ENCODE peak calls at places on chromosomes 2 and 18, in ten cellular contexts. C is spleen, L is sigmoid colon, G is esophagus muscularis mucosa, U is vagina, F is K562, P is transverse colon, Z is SK-N-SH, V is stomach, I is breast epithelium. D is an unnamed sample.

GRCh38 chr2:98334439-98335078 is 11.7 kb upstream of the CNGA3 start:
- DNase-seq in P (no peak), C (no peak), G (no peak), I (no peak), U (no peak), Z (peak), L (no peak), V (no peak), F (no peak), D (no peak)

GRCh38 chr2:96146151-96146880 is 1.1 kb upstream of the DUSP2 start:
- DNase-seq in Z (peak), I (peak), V (peak), U (no peak), C (peak), F (peak), L (peak), G (no peak), P (peak), D (no peak)

GRCh38 chr2:238653436-238654109 is 194.3 kb upstream of the TWIST2 start:
- DNase-seq in C (no peak), G (peak), V (no peak), Z (no peak), L (no peak), P (no peak), U (peak), I (no peak), F (no peak), D (no peak)

GRCh38 chr2:95281786-95282185 is 7.5 kb downstream of the PROM2 start:
- DNase-seq in U (no peak), G (no peak), I (no peak), V (no peak), C (no peak), P (no peak), L (no peak), Z (no peak), F (no peak), D (no peak)

GRCh38 chr2:85754313-85755095 is 713 bp downstream of the ATOH8 start:
- DNase-seq in G (no peak), P (peak), F (peak), L (no peak), C (no peak), I (no peak), U (no peak), V (peak), Z (peak), D (no peak)

GRCh38 chr18:72119082-72119481 is 425.1 kb downstream of the CBLN2 start:
- DNase-seq in F (no peak), V (no peak), Z (no peak), P (no peak), G (no peak), U (no peak), L (no peak), C (no peak), I (no peak), D (no peak)

GRCh38 chr2:146305164-146305563 is 1539.7 kb upstream of the ACVR2A start:
- DNase-seq in I (no peak), C (no peak), Z (no peak), U (no peak), P (no peak), G (no peak), L (no peak), F (no peak), V (no peak), D (no peak)

GRCh38 chr2:128408349-128409305 is 90.0 kb upstream of the HS6ST1 start:
- DNase-seq in G (peak), I (no peak), P (no peak), U (peak), F (no peak), Z (peak), L (no peak), C (peak), V (peak), D (peak)

GRCh38 chr2:30235008-30235655 is 3.8 kb downstream of the LBH start:
- DNase-seq in C (peak), U (no peak), V (peak), P (no peak), G (no peak), F (no peak), I (no peak), Z (no peak), L (peak), D (no peak)

GRCh38 chr2:166410828-166411472 is 35.2 kb upstream of the SCN9A start:
- DNase-seq in V (no peak), C (no peak), F (no peak), Z (no peak), U (no peak), G (no peak), P (no peak), I (no peak), L (no peak), D (no peak)

GRCh38 chr18:8952796-8953760 is 149.4 kb upstream of the NDUFV2 start:
- DNase-seq in Z (no peak), U (no peak), L (no peak), P (no peak), C (no peak), I (no peak), G (no peak), V (no peak), F (no peak), D (no peak)

GRCh38 chr18:32346667-32347066 is 124.0 kb downstream of the GAREM1 start:
- DNase-seq in L (no peak), V (no peak), F (no peak), G (no peak), I (no peak), Z (no peak), U (no peak), P (no peak), C (no peak), D (no peak)

GRCh38 chr18:40094441-40094840 is 1860.6 kb upstream of the PIK3C3 start:
- DNase-seq in F (no peak), L (no peak), P (no peak), C (no peak), G (no peak), U (no peak), Z (no peak), V (no peak), I (no peak), D (no peak)

GRCh38 chr2:64652231-64653173 is 1.2 kb downstream of the SERTAD2 start:
- DNase-seq in L (peak), F (no peak), V (no peak), Z (no peak), G (no peak), P (peak), U (no peak), I (no peak), C (no peak), D (peak)

GRCh38 chr18:51135795-51136194 is 61.7 kb downstream of the MEX3C start:
- DNase-seq in U (no peak), Z (no peak), P (no peak), I (no peak), L (no peak), V (no peak), C (no peak), G (no peak), F (no peak), D (no peak)

GRCh38 chr2:219736196-219736595 is 108.8 kb downstream of the SLC4A3 start:
- DNase-seq in C (no peak), P (no peak), V (no peak), F (peak), Z (peak), L (no peak), U (no peak), I (no peak), G (peak), D (peak)

GRCh38 chr2:12728221-12728777 is 11.6 kb downstream of the TRIB2 start:
- DNase-seq in P (peak), L (no peak), U (no peak), C (peak), G (no peak), F (no peak), I (no peak), V (no peak), Z (no peak), D (no peak)

GRCh38 chr2:212427031-212427430 is 111.6 kb downstream of the ERBB4 start:
- DNase-seq in C (no peak), L (no peak), G (no peak), P (no peak), V (no peak), U (no peak), Z (no peak), I (no peak), F (no peak), D (no peak)

GRCh38 chr2:223648755-223649154 is 46.6 kb upstream of the SCG2 start:
- DNase-seq in L (no peak), V (no peak), P (no peak), I (no peak), F (no peak), G (no peak), U (no peak), C (no peak), Z (no peak), D (no peak)

GRCh38 chr2:240816584-240817495 is 3.2 kb downstream of the KIF1A start:
- DNase-seq in V (no peak), P (no peak), I (no peak), F (no peak), C (peak), G (no peak), Z (no peak), U (no peak), L (peak), D (no peak)

GRCh38 chr18:25734336-25734735 is 356.1 kb downstream of the SS18 start:
- DNase-seq in G (no peak), F (no peak), V (no peak), C (no peak), U (no peak), Z (no peak), P (no peak), I (no peak), L (no peak), D (no peak)

GRCh38 chr2:206856474-206856873 is 82.8 kb upstream of the CPO start:
- DNase-seq in F (no peak), V (no peak), G (no peak), P (no peak), U (no peak), Z (no peak), I (no peak), L (no peak), C (no peak), D (no peak)

GRCh38 chr18:22822024-22822423 is 111.1 kb upstream of the RBBP8 start:
- DNase-seq in I (no peak), L (no peak), C (no peak), U (no peak), V (no peak), F (no peak), Z (no peak), P (no peak), G (no peak), D (no peak)

DNA sequence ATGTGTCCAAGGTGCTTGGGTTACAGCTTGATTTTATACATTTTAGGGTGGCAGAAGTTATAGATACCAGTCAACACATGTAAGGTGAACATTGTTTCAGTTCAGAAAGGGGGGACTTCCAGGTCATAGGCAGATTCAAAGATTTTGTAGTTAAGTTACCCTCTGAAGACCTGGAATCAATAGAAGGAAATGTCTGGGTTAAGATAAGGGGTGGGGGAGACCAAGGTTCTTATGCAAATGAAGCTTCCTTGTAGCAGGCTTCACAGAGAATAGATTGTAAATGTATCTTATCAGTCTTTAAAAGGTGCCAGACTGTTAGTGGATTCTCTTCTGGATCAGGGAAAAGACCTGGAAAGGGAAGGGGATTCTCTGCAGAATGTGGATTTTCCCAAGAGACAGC is 42.4 kb downstream of the BMPR2 start:
- DNase-seq in I (no peak), U (no peak), P (no peak), C (no peak), F (no peak), G (no peak), V (no peak), L (no peak), Z (no peak), D (no peak)
- TF ChIP-seq POLR2AphosphoS5 in I (no peak), U (no peak), P (no peak), C (no peak), F (no peak), G (no peak), V (no peak), L (no peak), Z (no peak), D (no peak)

GRCh38 chr2:1742680-1743395 is 1.5 kb downstream of the PXDN start:
- DNase-seq in G (peak), V (peak), I (peak), F (no peak), P (peak), Z (peak), U (peak), C (peak), L (peak), D (peak)
- TF ChIP-seq CTCF in G (peak), V (no peak), I (peak), F (no peak), P (peak), Z (peak), U (no peak), C (peak), L (no peak), D (peak)

DNA sequence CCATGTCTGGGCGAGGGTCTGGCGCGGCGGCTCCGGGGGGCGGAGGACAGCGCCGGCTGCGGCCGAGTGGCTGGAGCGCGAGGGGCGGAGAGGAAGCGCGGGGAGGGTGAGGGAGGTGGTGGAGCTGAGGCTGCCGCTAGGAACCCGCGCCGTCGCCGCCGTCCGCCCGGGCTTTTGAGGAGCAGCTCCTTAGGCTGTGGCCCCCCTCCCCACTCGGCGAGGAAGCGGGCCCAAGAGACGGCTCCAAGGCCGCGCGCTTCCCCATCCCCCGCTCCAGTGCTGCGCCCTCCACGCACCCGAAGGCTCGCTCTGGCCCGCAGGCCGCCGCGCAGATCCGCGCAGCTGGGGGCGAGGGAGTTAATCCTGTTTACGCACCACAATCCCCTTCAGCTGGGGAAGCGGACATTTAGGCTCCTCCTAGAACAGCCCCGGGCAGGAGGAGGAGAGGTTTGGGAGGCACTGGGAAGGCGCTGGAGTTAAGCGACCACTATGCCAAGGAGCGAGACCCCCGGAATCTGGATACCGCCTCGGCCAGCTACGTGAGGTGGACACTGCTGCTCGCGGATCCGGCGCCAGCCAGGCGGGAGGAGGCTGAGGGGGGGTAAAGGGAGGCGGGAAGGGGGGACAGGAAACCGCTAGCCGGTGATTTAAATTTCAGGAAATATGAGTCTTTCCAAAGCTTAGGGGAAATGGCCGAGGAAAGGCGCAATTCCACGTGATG is at the start of gene CNRIP1:
- DNase-seq in L (peak), G (peak), C (peak), U (peak), F (peak), P (peak), I (peak), Z (peak), V (peak), D (no peak)
- TF ChIP-seq POLR2AphosphoS5 in L (peak), G (peak), C (peak), U (peak), F (no peak), P (peak), I (peak), Z (peak), V (no peak), D (peak)

DNA sequence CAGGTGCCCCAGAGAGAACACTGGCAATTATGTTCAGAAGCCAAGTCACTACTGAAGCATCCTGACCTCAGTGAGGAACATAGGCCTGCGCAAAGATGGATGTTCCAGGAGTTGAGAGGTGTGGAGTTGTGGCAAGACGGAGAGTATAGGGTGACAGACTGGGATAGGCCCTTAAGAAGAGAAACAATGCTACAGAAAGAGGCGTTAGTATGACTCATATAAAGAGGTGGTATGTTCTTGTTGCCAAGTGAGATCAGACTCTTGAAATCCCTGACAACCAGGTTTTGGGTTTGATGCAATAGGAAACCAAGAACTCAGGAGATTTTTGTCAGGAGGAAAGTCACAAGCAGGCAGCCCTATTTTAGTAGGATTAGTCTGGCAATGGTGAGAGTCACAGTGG is 185.6 kb downstream of the RIT2 start:
- DNase-seq in G (no peak), L (no peak), U (no peak), C (no peak), F (no peak), I (no peak), P (no peak), Z (no peak), V (no peak), D (no peak)
- TF ChIP-seq CTCF in G (no peak), L (no peak), U (no peak), C (no peak), F (no peak), I (no peak), P (no peak), Z (no peak), V (no peak), D (no peak)

GRCh38 chr2:182393361-182393760 is 33.5 kb downstream of the PDE1A start:
- DNase-seq in P (no peak), U (no peak), I (no peak), V (no peak), F (no peak), G (no peak), Z (no peak), L (no peak), C (no peak), D (no peak)

GRCh38 chr2:182391443-182391842 is 35.4 kb downstream of the PDE1A start:
- DNase-seq in U (no peak), I (no peak), Z (no peak), V (no peak), P (no peak), C (no peak), L (no peak), F (no peak), G (no peak), D (no peak)
- TF ChIP-seq POLR2AphosphoS5 in U (no peak), I (no peak), Z (no peak), V (no peak), P (no peak), C (no peak), L (no peak), F (no peak), G (no peak), D (no peak)

DNA sequence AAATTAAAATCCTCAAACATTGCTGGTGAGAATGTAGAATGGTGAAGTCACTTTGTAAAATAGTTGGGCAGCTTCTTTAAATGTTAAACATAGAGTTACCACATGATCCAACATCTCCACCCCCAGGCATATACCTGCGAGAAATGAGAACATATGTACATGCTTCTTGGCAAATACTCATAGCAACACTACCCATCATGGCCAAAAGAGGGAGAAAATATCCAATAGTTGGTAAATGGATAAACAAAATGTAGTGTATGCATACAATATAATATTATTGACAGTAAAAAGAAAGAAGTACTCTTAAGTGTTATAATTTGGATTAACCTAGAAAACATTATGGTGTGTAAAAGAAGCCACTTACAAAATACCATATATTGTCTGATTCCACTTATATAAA is 185.9 kb downstream of the CDH7 start:
- DNase-seq in I (no peak), Z (no peak), C (no peak), L (no peak), F (no peak), V (no peak), P (no peak), G (no peak), U (no peak), D (no peak)
- TF ChIP-seq CTCF in I (no peak), Z (peak), C (no peak), L (no peak), F (no peak), V (no peak), P (no peak), G (no peak), U (no peak), D (no peak)

DNA sequence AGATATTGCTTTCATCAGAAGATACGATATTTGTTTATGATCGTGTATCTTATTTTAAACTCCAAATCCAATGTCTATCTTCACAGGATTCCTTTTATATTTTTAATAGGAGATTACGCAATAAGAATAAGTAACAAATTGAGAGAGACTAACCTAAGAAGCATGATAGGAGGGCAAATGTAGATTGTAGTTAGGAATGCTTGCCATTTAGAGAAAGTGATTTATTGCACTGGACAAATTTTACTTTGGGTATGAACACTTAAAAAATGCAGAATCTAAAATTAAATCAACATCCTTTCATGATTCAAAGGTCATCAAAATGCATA is 563.4 kb upstream of the POU3F3 start:
- DNase-seq in C (no peak), P (no peak), G (no peak), I (no peak), U (no peak), Z (no peak), V (no peak), L (no peak), F (no peak), D (no peak)
- TF ChIP-seq POLR2AphosphoS5 in C (no peak), P (no peak), G (no peak), I (no peak), U (no peak), Z (no peak), V (no peak), L (no peak), F (no peak), D (no peak)

GRCh38 chr2:48018480-48018879 is 112.2 kb upstream of the FBXO11 start:
- DNase-seq in G (no peak), C (no peak), L (no peak), U (no peak), V (no peak), Z (no peak), I (no peak), P (no peak), F (no peak), D (no peak)

GRCh38 chr2:48017136-48017535 is 110.8 kb upstream of the FBXO11 start:
- DNase-seq in L (no peak), P (no peak), G (no peak), Z (no peak), I (no peak), U (no peak), V (no peak), C (no peak), F (no peak), D (no peak)

DNA sequence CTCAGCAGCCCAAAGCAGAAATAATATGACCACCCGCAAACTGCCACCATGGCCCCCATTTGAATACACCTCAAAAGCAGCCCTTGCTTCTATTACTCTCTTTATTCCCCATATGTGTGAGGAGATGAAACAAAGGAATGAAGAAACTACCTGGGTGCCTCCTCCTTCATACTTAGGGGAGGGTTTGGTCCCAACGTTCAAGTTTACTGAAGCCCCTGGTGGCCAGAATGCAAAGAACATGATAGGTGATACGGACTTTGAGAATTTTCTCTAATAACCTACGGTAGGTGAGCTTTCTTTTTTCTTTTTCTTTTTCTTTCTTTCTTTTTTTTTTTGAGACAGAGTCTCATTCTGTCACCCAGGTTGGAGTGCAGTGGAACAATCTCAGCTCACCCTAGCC is 110.3 kb upstream of the FBXO11 start:
- DNase-seq in G (no peak), F (peak), I (no peak), Z (peak), L (no peak), V (no peak), C (no peak), U (no peak), P (no peak), D (no peak)
- TF ChIP-seq CTCF in G (no peak), F (peak), I (no peak), Z (peak), L (no peak), V (no peak), C (no peak), U (no peak), P (no peak), D (no peak)